ENCODE peak calls at places on chromosomes 5 and 9, in ten cellular contexts. F is OCI-LY7, M is Caco-2, E is thoracic aorta, H is GM23248, A is neuronal stem cell, Z is A673, S is hepatocyte, P is tibial nerve, T is small intestine. R is an unnamed sample.
A peak's percentile ranks its signal among the peaks of the same experiment; 100 is the strongest.

GRCh38 chr9:79195904-79196303 is 375.9 kb upstream of the TLE4 start:
- DNase-seq in F (no peak), A (no peak), Z (no peak), T (no peak), H (peak; percentile 85), E (no peak), M (no peak), S (no peak), P (no peak), R (no peak)

GRCh38 chr9:129234491-129234890 is 56.4 kb upstream of the IER5L start:
- DNase-seq in Z (no peak), A (no peak), S (no peak), F (no peak), M (no peak), T (no peak), P (no peak), E (no peak), H (no peak), R (no peak)

GRCh38 chr5:177111720-177112394 is 21.7 kb upstream of the NSD1 start:
- DNase-seq in A (peak; percentile 81), E (no peak), S (peak; percentile 69), P (peak; percentile 70), Z (peak; percentile 66), M (peak; percentile 87), T (peak; percentile 39), H (peak; percentile 44), F (peak; percentile 78), R (no peak)

GRCh38 chr5:35971186-35971877 is 19.9 kb downstream of the UGT3A1 start:
- DNase-seq in P (no peak), Z (no peak), S (no peak), E (no peak), H (peak; percentile 7), T (no peak), F (no peak), A (no peak), M (no peak), R (no peak)

GRCh38 chr9:110555551-110555950 is 24.0 kb downstream of the SVEP1 start:
- DNase-seq in M (no peak), H (peak; percentile 51), Z (no peak), S (no peak), T (no peak), F (no peak), P (no peak), A (no peak), E (no peak), R (no peak)

GRCh38 chr9:22098636-22099332 is 89.7 kb upstream of the CDKN2B start:
- DNase-seq in H (no peak), Z (no peak), F (no peak), M (peak; percentile 11), S (peak; percentile 46), T (peak; percentile 95), E (no peak), A (no peak), P (peak; percentile 62), R (no peak)

GRCh38 chr5:378301-378891 is 56.9 kb downstream of the AHRR start:
- DNase-seq in H (peak; percentile 75), E (no peak), A (no peak), S (no peak), P (no peak), M (no peak), Z (no peak), F (no peak), T (no peak), R (no peak)

GRCh38 chr5:54080833-54081232 is 229.5 kb downstream of the ARL15 start:
- DNase-seq in M (no peak), S (no peak), E (no peak), T (no peak), P (no peak), A (no peak), H (no peak), F (no peak), Z (no peak), R (no peak)

GRCh38 chr5:160460377-160461049 is 38.9 kb downstream of the PTTG1 start:
- DNase-seq in P (no peak), T (no peak), Z (no peak), F (no peak), E (no peak), A (peak; percentile 24), M (no peak), S (no peak), H (peak; percentile 33), R (no peak)

GRCh38 chr9:21968331-21969010 is 25.7 kb downstream of the CDKN2A start:
- DNase-seq in H (peak; percentile 42), E (no peak), M (no peak), Z (no peak), T (no peak), F (no peak), S (peak; percentile 26), P (no peak), A (peak; percentile 43), R (no peak)

GRCh38 chr5:116076496-116076895 is 8.3 kb upstream of the COMMD10 start:
- DNase-seq in S (no peak), E (no peak), A (no peak), T (no peak), H (no peak), Z (no peak), M (no peak), F (peak; percentile 69), P (no peak), R (no peak)

GRCh38 chr5:10702040-10702629 is 58.9 kb downstream of the DAP start:
- DNase-seq in P (no peak), E (no peak), A (no peak), Z (no peak), H (peak; percentile 89), M (no peak), F (no peak), S (peak; percentile 63), T (no peak), R (no peak)

GRCh38 chr5:16539169-16539666 is 73.6 kb upstream of the ZNF622 start:
- DNase-seq in T (peak; percentile 95), H (peak; percentile 97), E (peak; percentile 31), M (peak; percentile 62), Z (no peak), S (peak; percentile 80), F (no peak), P (peak; percentile 83), A (no peak), R (peak; percentile 96)

GRCh38 chr5:126198509-126198908 is 224.7 kb upstream of the GRAMD2B start:
- DNase-seq in P (no peak), T (no peak), A (peak; percentile 12), E (no peak), F (no peak), S (no peak), Z (no peak), H (no peak), M (no peak), R (no peak)

GRCh38 chr9:95740217-95741004 is 135.1 kb upstream of the ERCC6L2 start:
- DNase-seq in A (no peak), Z (no peak), P (no peak), M (no peak), S (no peak), F (no peak), H (no peak), E (no peak), T (no peak), R (no peak)

GRCh38 chr9:9750719-9751118 is 862.1 kb downstream of the PTPRD start:
- DNase-seq in P (no peak), Z (no peak), E (no peak), F (no peak), H (no peak), M (no peak), T (no peak), S (no peak), A (no peak), R (no peak)

GRCh38 chr5:68303038-68303738 is 87.6 kb downstream of the PIK3R1 start:
- DNase-seq in M (no peak), E (no peak), F (no peak), P (no peak), A (no peak), T (no peak), S (no peak), H (no peak), Z (no peak), R (no peak)

GRCh38 chr5:44532981-44533380 is 143.8 kb upstream of the FGF10 start:
- DNase-seq in H (peak; percentile 3), P (no peak), E (no peak), Z (no peak), T (no peak), S (no peak), M (no peak), A (no peak), F (no peak), R (no peak)

GRCh38 chr9:127918201-127919107 is 1.6 kb upstream of the ST6GALNAC4 start:
- DNase-seq in P (no peak), M (no peak), E (no peak), A (no peak), H (peak; percentile 72), T (no peak), S (no peak), Z (no peak), F (peak; percentile 64), R (peak; percentile 50)
- H3K4me1 ChIP-seq in P (peaks cover 19% of the 10 kb centered on the region), M (peaks cover 35% of the 10 kb centered on the region), E (peaks cover 61% of the 10 kb centered on the region), A (peaks cover 7% of the 10 kb centered on the region), H (peaks cover 45% of the 10 kb centered on the region), T (no peaks in the 10 kb centered on the region), S (peaks cover 12% of the 10 kb centered on the region), Z (peaks cover 22% of the 10 kb centered on the region), F (peaks cover 52% of the 10 kb centered on the region), R (peaks cover 28% of the 10 kb centered on the region)

DNA sequence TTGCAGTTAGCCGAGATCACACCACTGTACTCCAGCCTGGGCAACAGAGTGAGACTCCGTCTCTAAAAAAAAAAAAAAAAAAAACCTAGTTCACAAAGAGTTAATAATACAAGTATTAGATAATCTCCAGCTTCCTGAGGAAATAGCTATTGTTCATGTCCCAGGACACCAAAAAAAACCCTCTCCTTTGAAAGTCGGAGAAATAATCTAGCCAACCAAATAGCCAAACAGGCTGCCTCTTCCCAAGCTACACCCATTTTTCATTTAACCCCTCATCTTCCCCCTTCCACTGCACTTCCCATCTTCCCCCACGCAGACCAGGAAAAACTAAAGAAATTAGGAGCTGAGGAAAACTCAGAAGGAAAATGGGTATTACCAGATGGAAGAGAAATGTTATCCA is 23.6 kb downstream of the CNOT8 start:
- DNase-seq in H (no peak), S (no peak), A (no peak), P (no peak), Z (no peak), T (no peak), E (no peak), M (no peak), F (no peak), R (no peak)
- H3K4me1 ChIP-seq in H (no peaks in the 10 kb centered on the region), S (no peaks in the 10 kb centered on the region), A (no peaks in the 10 kb centered on the region), P (no peaks in the 10 kb centered on the region), Z (no peaks in the 10 kb centered on the region), T (no peaks in the 10 kb centered on the region), E (no peaks in the 10 kb centered on the region), M (no peaks in the 10 kb centered on the region), F (no peaks in the 10 kb centered on the region), R (no peaks in the 10 kb centered on the region)

GRCh38 chr9:112042769-112043168 is 132.3 kb downstream of the SUSD1 start:
- DNase-seq in S (no peak), F (no peak), Z (no peak), M (no peak), H (no peak), P (no peak), E (no peak), A (no peak), T (no peak), R (no peak)
- H3K4me1 ChIP-seq in S (no peaks in the 10 kb centered on the region), F (no peaks in the 10 kb centered on the region), Z (peaks cover 7% of the 10 kb centered on the region), M (peaks cover 35% of the 10 kb centered on the region), H (peaks cover 77% of the 10 kb centered on the region), P (no peaks in the 10 kb centered on the region), E (no peaks in the 10 kb centered on the region), A (peaks cover 3% of the 10 kb centered on the region), T (no peaks in the 10 kb centered on the region), R (no peaks in the 10 kb centered on the region)

DNA sequence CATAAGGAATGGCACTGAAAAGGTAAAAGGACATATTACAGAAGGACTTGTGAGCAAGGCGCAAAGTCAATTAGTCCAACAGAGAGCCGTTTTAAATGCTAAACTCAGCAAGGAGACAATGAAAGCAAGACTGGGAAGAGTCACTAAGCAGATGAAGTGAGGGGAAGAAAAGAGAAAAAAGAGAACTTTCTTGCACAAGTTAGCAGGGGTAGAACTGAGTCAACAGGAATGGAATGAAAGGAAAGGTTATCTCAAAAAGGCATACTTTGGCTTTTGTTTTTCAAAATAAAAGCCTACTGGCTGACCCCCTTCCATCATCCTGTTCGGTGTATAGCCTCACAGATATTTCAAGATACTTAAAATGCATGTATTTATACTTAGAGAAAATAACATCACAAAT is 75.0 kb downstream of the NR6A1 start:
- DNase-seq in H (peak; percentile 54), T (no peak), Z (no peak), F (no peak), M (no peak), S (no peak), E (no peak), P (no peak), A (no peak), R (no peak)
- H3K4me1 ChIP-seq in H (peaks cover 46% of the 10 kb centered on the region), T (no peaks in the 10 kb centered on the region), Z (peaks cover 31% of the 10 kb centered on the region), F (no peaks in the 10 kb centered on the region), M (peaks cover 47% of the 10 kb centered on the region), S (no peaks in the 10 kb centered on the region), E (no peaks in the 10 kb centered on the region), P (no peaks in the 10 kb centered on the region), A (peaks cover 28% of the 10 kb centered on the region), R (no peaks in the 10 kb centered on the region)

R was measured in gastrocnemius medialis.